ENCODE peak calls at places on chromosome 20, in eight cellular contexts. One of them, this sample, is unnamed.

GRCh38 chr20:17896247-17896723 is 72.3 kb downstream of the SNX5 start:
- DNase-seq in sigmoid colon: peak
- DNase-seq in head of caudate nucleus: no peak
- DNase-seq in B cell: no peak
- DNase-seq in iPS DF 19.7: no peak
- DNase-seq in activated gamma-delta T cell: no peak
- DNase-seq in NCI-H82: peak
- DNase-seq in CD4-positive, alpha-beta memory T cell: no peak
- DNase-seq in this sample: no peak

GRCh38 chr20:10747019-10747418 is 73.2 kb upstream of the JAG1 start:
- DNase-seq in sigmoid colon: no peak
- DNase-seq in CD4-positive, alpha-beta memory T cell: no peak
- DNase-seq in NCI-H82: peak
- DNase-seq in head of caudate nucleus: no peak
- DNase-seq in iPS DF 19.7: no peak
- DNase-seq in activated gamma-delta T cell: no peak
- DNase-seq in B cell: no peak
- DNase-seq in this sample: no peak

GRCh38 chr20:3189561-3190131 is 14.8 kb downstream of the DDRGK1 start:
- DNase-seq in head of caudate nucleus: no peak
- DNase-seq in B cell: no peak
- DNase-seq in iPS DF 19.7: no peak
- DNase-seq in activated gamma-delta T cell: no peak
- DNase-seq in CD4-positive, alpha-beta memory T cell: no peak
- DNase-seq in sigmoid colon: no peak
- DNase-seq in NCI-H82: no peak
- DNase-seq in this sample: no peak

GRCh38 chr20:7629880-7630279 is 310.4 kb downstream of the HAO1 start:
- DNase-seq in NCI-H82: no peak
- DNase-seq in CD4-positive, alpha-beta memory T cell: no peak
- DNase-seq in B cell: no peak
- DNase-seq in sigmoid colon: no peak
- DNase-seq in head of caudate nucleus: no peak
- DNase-seq in iPS DF 19.7: no peak
- DNase-seq in activated gamma-delta T cell: no peak
- DNase-seq in this sample: no peak

GRCh38 chr20:37469531-37469930 is 51.5 kb upstream of the NNAT start:
- DNase-seq in iPS DF 19.7: no peak
- DNase-seq in B cell: no peak
- DNase-seq in head of caudate nucleus: no peak
- DNase-seq in sigmoid colon: no peak
- DNase-seq in activated gamma-delta T cell: no peak
- DNase-seq in CD4-positive, alpha-beta memory T cell: no peak
- DNase-seq in NCI-H82: peak
- DNase-seq in this sample: no peak

GRCh38 chr20:50245561-50246366 is 55.1 kb downstream of the CEBPB start:
- DNase-seq in activated gamma-delta T cell: no peak
- DNase-seq in head of caudate nucleus: no peak
- DNase-seq in iPS DF 19.7: no peak
- DNase-seq in NCI-H82: no peak
- DNase-seq in CD4-positive, alpha-beta memory T cell: no peak
- DNase-seq in sigmoid colon: no peak
- DNase-seq in B cell: no peak
- DNase-seq in this sample: no peak

GRCh38 chr20:45944151-45944964 is 9.9 kb downstream of the PCIF1 start:
- DNase-seq in iPS DF 19.7: no peak
- DNase-seq in head of caudate nucleus: no peak
- DNase-seq in B cell: no peak
- DNase-seq in sigmoid colon: no peak
- DNase-seq in NCI-H82: no peak
- DNase-seq in activated gamma-delta T cell: no peak
- DNase-seq in CD4-positive, alpha-beta memory T cell: no peak
- DNase-seq in this sample: no peak

GRCh38 chr20:45833030-45833882 is at the start of gene SNX21:
- DNase-seq in sigmoid colon: peak
- DNase-seq in iPS DF 19.7: no peak
- DNase-seq in NCI-H82: peak
- DNase-seq in activated gamma-delta T cell: no peak
- DNase-seq in B cell: no peak
- DNase-seq in head of caudate nucleus: peak
- DNase-seq in CD4-positive, alpha-beta memory T cell: no peak
- DNase-seq in this sample: peak

GRCh38 chr20:41467690-41468089 is 101.1 kb upstream of the EMILIN3 start:
- DNase-seq in NCI-H82: no peak
- DNase-seq in sigmoid colon: no peak
- DNase-seq in iPS DF 19.7: no peak
- DNase-seq in head of caudate nucleus: no peak
- DNase-seq in B cell: no peak
- DNase-seq in activated gamma-delta T cell: no peak
- DNase-seq in CD4-positive, alpha-beta memory T cell: no peak
- DNase-seq in this sample: no peak

This sample was measured in posterior cingulate gyrus.